ENCODE peak calls at places on chromosome 22, in ten cellular contexts. One of them, this sample, is unnamed.
A peak's percentile ranks its signal among the peaks of the same experiment; 100 is the strongest.

GRCh38 chr22:48900327-48900597 is 927.4 kb downstream of the BRD1 start:
- DNase-seq in A549: no peak
- DNase-seq in cardiac muscle cell: no peak
- DNase-seq in tibial nerve: no peak
- DNase-seq in iPS DF 6.9: no peak
- DNase-seq in K562: no peak
- DNase-seq in HepG2: no peak
- DNase-seq in AG04450: no peak
- DNase-seq in adrenal gland: no peak
- DNase-seq in thoracic aorta: no peak
- DNase-seq in this sample: no peak

GRCh38 chr22:30636226-30637077 is 871 bp downstream of the SLC35E4 start:
- DNase-seq in iPS DF 6.9: no peak
- DNase-seq in tibial nerve: no peak
- DNase-seq in thoracic aorta: no peak
- DNase-seq in cardiac muscle cell: no peak
- DNase-seq in AG04450: no peak
- DNase-seq in HepG2: no peak
- DNase-seq in adrenal gland: peak; percentile 37
- DNase-seq in K562: no peak
- DNase-seq in A549: no peak
- DNase-seq in this sample: peak; percentile 5

GRCh38 chr22:24181088-24181995 is at the start of gene SUSD2:
- DNase-seq in cardiac muscle cell: no peak
- DNase-seq in iPS DF 6.9: no peak
- DNase-seq in AG04450: no peak
- DNase-seq in tibial nerve: no peak
- DNase-seq in HepG2: peak; percentile 76
- DNase-seq in thoracic aorta: no peak
- DNase-seq in adrenal gland: no peak
- DNase-seq in K562: peak; percentile 58
- DNase-seq in A549: no peak
- DNase-seq in this sample: no peak

GRCh38 chr22:37314315-37315046 is 32.2 kb downstream of the CYTH4 start:
- DNase-seq in cardiac muscle cell: peak; percentile 44
- DNase-seq in K562: no peak
- DNase-seq in A549: no peak
- DNase-seq in thoracic aorta: no peak
- DNase-seq in iPS DF 6.9: no peak
- DNase-seq in AG04450: no peak
- DNase-seq in adrenal gland: no peak
- DNase-seq in tibial nerve: no peak
- DNase-seq in HepG2: no peak
- DNase-seq in this sample: no peak

GRCh38 chr22:30541979-30542810 is 4.3 kb downstream of the SEC14L6 start:
- DNase-seq in AG04450: no peak
- DNase-seq in iPS DF 6.9: no peak
- DNase-seq in cardiac muscle cell: peak; percentile 25
- DNase-seq in K562: peak; percentile 32
- DNase-seq in adrenal gland: peak; percentile 40
- DNase-seq in A549: no peak
- DNase-seq in tibial nerve: no peak
- DNase-seq in HepG2: no peak
- DNase-seq in thoracic aorta: no peak
- DNase-seq in this sample: no peak

GRCh38 chr22:48669226-48669625 is 1158.4 kb downstream of the BRD1 start:
- DNase-seq in HepG2: no peak
- DNase-seq in tibial nerve: no peak
- DNase-seq in cardiac muscle cell: no peak
- DNase-seq in thoracic aorta: no peak
- DNase-seq in AG04450: no peak
- DNase-seq in adrenal gland: no peak
- DNase-seq in A549: no peak
- DNase-seq in K562: no peak
- DNase-seq in iPS DF 6.9: no peak
- DNase-seq in this sample: no peak

GRCh38 chr22:31244044-31244942 is 32.2 kb downstream of the LIMK2 start:
- DNase-seq in adrenal gland: no peak
- DNase-seq in AG04450: peak; percentile 51
- DNase-seq in tibial nerve: no peak
- DNase-seq in iPS DF 6.9: no peak
- DNase-seq in K562: no peak
- DNase-seq in thoracic aorta: no peak
- DNase-seq in HepG2: peak; percentile 43
- DNase-seq in cardiac muscle cell: peak; percentile 80
- DNase-seq in A549: peak; percentile 51
- DNase-seq in this sample: no peak

GRCh38 chr22:28759861-28760560 is 12.5 kb upstream of the CCDC117 start:
- DNase-seq in HepG2: peak; percentile 96
- DNase-seq in tibial nerve: no peak
- DNase-seq in adrenal gland: no peak
- DNase-seq in cardiac muscle cell: no peak
- DNase-seq in K562: no peak
- DNase-seq in AG04450: no peak
- DNase-seq in A549: no peak
- DNase-seq in iPS DF 6.9: peak; percentile 72
- DNase-seq in thoracic aorta: no peak
- DNase-seq in this sample: no peak

GRCh38 chr22:47207846-47208554 is 445.6 kb downstream of the TBC1D22A start:
- DNase-seq in A549: no peak
- DNase-seq in adrenal gland: no peak
- DNase-seq in K562: no peak
- DNase-seq in HepG2: no peak
- DNase-seq in tibial nerve: no peak
- DNase-seq in iPS DF 6.9: no peak
- DNase-seq in thoracic aorta: no peak
- DNase-seq in AG04450: no peak
- DNase-seq in cardiac muscle cell: no peak
- DNase-seq in this sample: no peak

GRCh38 chr22:37568448-37569008 is 8.2 kb downstream of the CDC42EP1 start:
- DNase-seq in K562: no peak
- DNase-seq in A549: no peak
- DNase-seq in HepG2: no peak
- DNase-seq in cardiac muscle cell: no peak
- DNase-seq in thoracic aorta: no peak
- DNase-seq in tibial nerve: no peak
- DNase-seq in AG04450: no peak
- DNase-seq in adrenal gland: no peak
- DNase-seq in iPS DF 6.9: no peak
- DNase-seq in this sample: no peak

GRCh38 chr22:20390394-20390907 is 3.5 kb upstream of the ZNF74 start:
- DNase-seq in adrenal gland: no peak
- DNase-seq in K562: peak; percentile 18
- DNase-seq in iPS DF 6.9: no peak
- DNase-seq in HepG2: no peak
- DNase-seq in thoracic aorta: no peak
- DNase-seq in tibial nerve: no peak
- DNase-seq in AG04450: no peak
- DNase-seq in cardiac muscle cell: no peak
- DNase-seq in A549: no peak
- DNase-seq in this sample: no peak

GRCh38 chr22:37018815-37019308 is 385 bp downstream of the TST start:
- DNase-seq in thoracic aorta: no peak
- DNase-seq in HepG2: peak; percentile 40
- DNase-seq in AG04450: no peak
- DNase-seq in K562: peak; percentile 54
- DNase-seq in tibial nerve: peak; percentile 54
- DNase-seq in cardiac muscle cell: peak; percentile 65
- DNase-seq in A549: no peak
- DNase-seq in iPS DF 6.9: no peak
- DNase-seq in adrenal gland: peak; percentile 73
- DNase-seq in this sample: no peak

GRCh38 chr22:21862386-21863242 is 4.8 kb downstream of the MAPK1 start:
- DNase-seq in iPS DF 6.9: no peak
- DNase-seq in A549: no peak
- DNase-seq in tibial nerve: no peak
- DNase-seq in K562: peak; percentile 63
- DNase-seq in HepG2: no peak
- DNase-seq in thoracic aorta: no peak
- DNase-seq in cardiac muscle cell: no peak
- DNase-seq in adrenal gland: no peak
- DNase-seq in AG04450: no peak
- DNase-seq in this sample: no peak

GRCh38 chr22:21860640-21861039 is 6.8 kb downstream of the MAPK1 start:
- DNase-seq in tibial nerve: no peak
- DNase-seq in iPS DF 6.9: no peak
- DNase-seq in AG04450: no peak
- DNase-seq in A549: no peak
- DNase-seq in thoracic aorta: no peak
- DNase-seq in HepG2: no peak
- DNase-seq in K562: peak; percentile 56
- DNase-seq in cardiac muscle cell: no peak
- DNase-seq in adrenal gland: no peak
- DNase-seq in this sample: no peak

GRCh38 chr22:21861856-21862255 is 5.6 kb downstream of the MAPK1 start:
- DNase-seq in tibial nerve: no peak
- DNase-seq in A549: no peak
- DNase-seq in cardiac muscle cell: peak; percentile 30
- DNase-seq in thoracic aorta: no peak
- DNase-seq in AG04450: no peak
- DNase-seq in K562: no peak
- DNase-seq in HepG2: no peak
- DNase-seq in adrenal gland: no peak
- DNase-seq in iPS DF 6.9: no peak
- DNase-seq in this sample: no peak

GRCh38 chr22:21858025-21858764 is 9.2 kb downstream of the MAPK1 start:
- DNase-seq in thoracic aorta: no peak
- DNase-seq in tibial nerve: no peak
- DNase-seq in A549: no peak
- DNase-seq in cardiac muscle cell: no peak
- DNase-seq in iPS DF 6.9: no peak
- DNase-seq in K562: peak; percentile 51
- DNase-seq in adrenal gland: no peak
- DNase-seq in AG04450: no peak
- DNase-seq in HepG2: no peak
- DNase-seq in this sample: peak; percentile 33

GRCh38 chr22:21861290-21861848 is 6.1 kb downstream of the MAPK1 start:
- DNase-seq in adrenal gland: no peak
- DNase-seq in iPS DF 6.9: no peak
- DNase-seq in tibial nerve: no peak
- DNase-seq in cardiac muscle cell: no peak
- DNase-seq in thoracic aorta: no peak
- DNase-seq in AG04450: no peak
- DNase-seq in A549: no peak
- DNase-seq in K562: peak; percentile 42
- DNase-seq in HepG2: no peak
- DNase-seq in this sample: no peak
- H3K27ac ChIP-seq in adrenal gland: no peak overlapping the region
- H3K27ac ChIP-seq in iPS DF 6.9: no peak overlapping the region
- H3K27ac ChIP-seq in tibial nerve: no peak overlapping the region
- H3K27ac ChIP-seq in cardiac muscle cell: peak overlapping the region; percentile 21
- H3K27ac ChIP-seq in thoracic aorta: no peak overlapping the region
- H3K27ac ChIP-seq in AG04450: no peak overlapping the region
- H3K27ac ChIP-seq in A549: no peak overlapping the region
- H3K27ac ChIP-seq in K562: peak overlapping the region; percentile 0
- H3K27ac ChIP-seq in HepG2: peak overlapping the region; percentile 45
- H3K27ac ChIP-seq in this sample: no peak overlapping the region

DNA sequence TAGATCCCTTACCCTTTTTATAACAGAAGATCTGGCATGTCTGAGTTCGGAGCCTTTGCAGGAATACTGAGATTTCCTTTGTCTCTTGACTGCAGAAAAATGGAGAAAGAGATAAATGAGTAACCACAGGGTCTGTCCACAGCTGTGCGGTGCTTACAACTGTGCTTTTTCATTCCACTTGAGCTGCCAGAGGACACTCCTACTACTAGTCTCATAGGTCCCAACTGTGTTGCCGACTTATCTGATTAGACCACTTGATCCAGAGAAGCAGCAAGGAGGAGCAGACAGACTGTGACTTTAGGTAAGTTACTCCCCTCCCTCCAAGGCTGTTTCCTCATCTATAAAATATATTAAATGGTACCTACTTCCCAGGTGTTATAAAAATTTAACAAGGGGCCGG is 17.5 kb downstream of the FAM227A start:
- DNase-seq in thoracic aorta: no peak
- DNase-seq in K562: peak; percentile 25
- DNase-seq in AG04450: no peak
- DNase-seq in tibial nerve: no peak
- DNase-seq in iPS DF 6.9: no peak
- DNase-seq in A549: no peak
- DNase-seq in adrenal gland: no peak
- DNase-seq in HepG2: peak; percentile 32
- DNase-seq in cardiac muscle cell: peak; percentile 30
- DNase-seq in this sample: no peak
- H3K27ac ChIP-seq in thoracic aorta: no peak overlapping the region
- H3K27ac ChIP-seq in K562: no peak overlapping the region
- H3K27ac ChIP-seq in AG04450: no peak overlapping the region
- H3K27ac ChIP-seq in tibial nerve: no peak overlapping the region
- H3K27ac ChIP-seq in iPS DF 6.9: no peak overlapping the region
- H3K27ac ChIP-seq in A549: no peak overlapping the region
- H3K27ac ChIP-seq in adrenal gland: no peak overlapping the region
- H3K27ac ChIP-seq in HepG2: no peak overlapping the region
- H3K27ac ChIP-seq in cardiac muscle cell: peak overlapping the region; percentile 68
- H3K27ac ChIP-seq in this sample: no peak overlapping the region

GRCh38 chr22:22993184-22993583 is 77.1 kb upstream of the GNAZ start:
- DNase-seq in K562: peak; percentile 41
- DNase-seq in cardiac muscle cell: no peak
- DNase-seq in tibial nerve: no peak
- DNase-seq in thoracic aorta: no peak
- DNase-seq in AG04450: no peak
- DNase-seq in HepG2: no peak
- DNase-seq in iPS DF 6.9: no peak
- DNase-seq in A549: no peak
- DNase-seq in adrenal gland: no peak
- DNase-seq in this sample: no peak
- H3K27ac ChIP-seq in K562: no peak overlapping the region
- H3K27ac ChIP-seq in cardiac muscle cell: no peak overlapping the region
- H3K27ac ChIP-seq in tibial nerve: no peak overlapping the region
- H3K27ac ChIP-seq in thoracic aorta: no peak overlapping the region
- H3K27ac ChIP-seq in AG04450: no peak overlapping the region
- H3K27ac ChIP-seq in HepG2: no peak overlapping the region
- H3K27ac ChIP-seq in iPS DF 6.9: no peak overlapping the region
- H3K27ac ChIP-seq in A549: no peak overlapping the region
- H3K27ac ChIP-seq in adrenal gland: no peak overlapping the region
- H3K27ac ChIP-seq in this sample: no peak overlapping the region

DNA sequence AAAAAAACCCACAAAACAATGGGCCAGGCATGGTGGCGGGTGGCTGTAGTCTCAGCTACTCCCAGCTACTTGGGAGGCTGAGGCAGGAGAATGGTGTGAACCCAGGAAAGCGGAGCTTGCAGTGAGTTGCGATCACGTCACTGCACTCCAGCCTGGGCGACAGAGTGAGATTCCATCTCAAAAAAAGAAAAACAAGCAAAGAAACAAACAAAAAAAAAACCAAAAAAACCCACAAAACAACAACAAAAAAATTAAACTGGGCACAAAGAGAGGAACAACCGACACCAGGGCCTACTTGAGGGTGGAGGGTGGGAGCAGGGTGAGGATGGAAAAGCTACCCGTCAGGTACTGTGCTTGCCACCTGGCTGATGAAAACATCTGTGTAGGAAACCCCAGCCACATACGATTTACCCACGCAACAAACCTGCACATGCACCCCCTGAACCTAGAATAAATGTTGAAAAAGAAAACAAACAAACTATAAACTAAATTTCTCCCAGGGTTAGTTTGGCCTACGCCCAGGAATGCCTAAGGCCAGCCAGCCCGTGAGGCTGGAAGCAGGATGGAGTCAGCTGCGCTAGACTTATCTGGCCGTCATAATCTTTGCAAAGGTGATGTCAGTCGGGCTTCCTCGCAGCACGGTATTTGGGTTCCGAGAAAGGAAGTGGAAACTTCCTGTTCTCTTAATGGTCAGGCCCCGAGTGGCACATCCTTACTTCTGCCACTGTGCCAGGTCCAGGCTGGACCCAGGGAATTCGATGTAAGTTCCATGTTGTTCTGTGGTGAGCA is 21.9 kb upstream of the CYB5R3 start:
- DNase-seq in adrenal gland: no peak
- DNase-seq in AG04450: no peak
- DNase-seq in A549: no peak
- DNase-seq in HepG2: no peak
- DNase-seq in K562: no peak
- DNase-seq in thoracic aorta: no peak
- DNase-seq in iPS DF 6.9: no peak
- DNase-seq in tibial nerve: no peak
- DNase-seq in cardiac muscle cell: peak; percentile 50
- DNase-seq in this sample: peak; percentile 51
- H3K27ac ChIP-seq in adrenal gland: no peak overlapping the region
- H3K27ac ChIP-seq in AG04450: no peak overlapping the region
- H3K27ac ChIP-seq in A549: no peak overlapping the region
- H3K27ac ChIP-seq in HepG2: no peak overlapping the region
- H3K27ac ChIP-seq in K562: no peak overlapping the region
- H3K27ac ChIP-seq in thoracic aorta: peak overlapping the region; percentile 34
- H3K27ac ChIP-seq in iPS DF 6.9: no peak overlapping the region
- H3K27ac ChIP-seq in tibial nerve: no peak overlapping the region
- H3K27ac ChIP-seq in cardiac muscle cell: no peak overlapping the region
- H3K27ac ChIP-seq in this sample: no peak overlapping the region

This sample was measured in CD4-positive, CD25-positive, alpha-beta regulatory T cell.